ENCODE peak calls at places on chromosomes 7 and 10, in eight cellular contexts. F is retina; Z is EL; I is stimulated activated naive CD8-positive, alpha-beta T cell treated with anti-CD3 and anti-CD28 coated beads, Interleukin-15, Interleukin-2, amounts not matched to agents 100 U/mL and 50 U/mL, for 24 hours; B is CD8-positive, alpha-beta T cell; L is substantia nigra; G is activated CD8-positive, alpha-beta memory T cell treated with anti-CD3 and anti-CD28 coated beads, Interleukin-2, amount 50 U/mL, for 4 hours; T is NCI-H1092 treated with DMSO at 0.1 percent for 48 hours. E is an unnamed sample.

GRCh38 chr10:5283305-5284158 is 81.2 kb upstream of the UCN3 start:
- DNase-seq in F (peak), Z (peak), I (peak), B (no peak), L (no peak), G (peak), T (peak), E (no peak)

GRCh38 chr7:11469028-11469718 is 362.8 kb downstream of the THSD7A start:
- DNase-seq in F (no peak), Z (no peak), I (no peak), B (no peak), L (no peak), G (no peak), T (no peak), E (no peak)

GRCh38 chr7:79401254-79401653 is 52.2 kb downstream of the MAGI2 start:
- DNase-seq in F (no peak), Z (no peak), I (no peak), B (no peak), L (peak), G (no peak), T (no peak), E (peak)

GRCh38 chr10:116403740-116404250 is 23.9 kb upstream of the PNLIPRP3 start:
- DNase-seq in F (no peak), Z (peak), I (no peak), B (no peak), L (no peak), G (no peak), T (no peak), E (no peak)

GRCh38 chr7:89760690-89761089 is 393.6 kb upstream of the STEAP1 start:
- DNase-seq in F (no peak), Z (no peak), I (no peak), B (no peak), L (no peak), G (no peak), T (no peak), E (no peak)

GRCh38 chr10:4102802-4103344 is 317.9 kb upstream of the KLF6 start:
- DNase-seq in F (no peak), Z (no peak), I (no peak), B (no peak), L (no peak), G (no peak), T (no peak), E (no peak)

GRCh38 chr10:17353568-17353967 is 100.8 kb downstream of the ST8SIA6 start:
- DNase-seq in F (no peak), Z (peak), I (no peak), B (no peak), L (no peak), G (no peak), T (no peak), E (no peak)

GRCh38 chr7:92631067-92631829 is 41.1 kb upstream of the FAM133B start:
- DNase-seq in F (no peak), Z (no peak), I (peak), B (no peak), L (no peak), G (no peak), T (no peak), E (no peak)

GRCh38 chr7:149885191-149886017 is 11.6 kb downstream of the ATP6V0E2 start:
- DNase-seq in F (no peak), Z (no peak), I (no peak), B (no peak), L (no peak), G (no peak), T (no peak), E (no peak)

GRCh38 chr7:64686493-64687184 is 20.7 kb downstream of the ZNF107 start:
- DNase-seq in F (no peak), Z (no peak), I (peak), B (no peak), L (no peak), G (no peak), T (no peak), E (no peak)

GRCh38 chr10:60733189-60733815 is 45.0 kb upstream of the CDK1 start:
- DNase-seq in F (peak), Z (peak), I (peak), B (no peak), L (no peak), G (peak), T (peak), E (no peak)

GRCh38 chr10:94314913-94315545 is 47.7 kb downstream of the NOC3L start:
- DNase-seq in F (no peak), Z (no peak), I (no peak), B (no peak), L (no peak), G (no peak), T (no peak), E (no peak)

GRCh38 chr7:46071601-46072000 is 150.5 kb upstream of the IGFBP3 start:
- DNase-seq in F (no peak), Z (peak), I (no peak), B (no peak), L (no peak), G (no peak), T (no peak), E (no peak)

GRCh38 chr7:122605929-122606328 is 93.0 kb downstream of the RNF133 start:
- DNase-seq in F (no peak), Z (no peak), I (no peak), B (no peak), L (no peak), G (no peak), T (no peak), E (no peak)

GRCh38 chr10:102413053-102413705 is 5.4 kb downstream of the PSD start:
- DNase-seq in F (peak), Z (no peak), I (peak), B (no peak), L (peak), G (no peak), T (peak), E (no peak)

GRCh38 chr10:12975266-12975665 is 26.2 kb downstream of the CCDC3 start:
- DNase-seq in F (no peak), Z (no peak), I (no peak), B (no peak), L (no peak), G (no peak), T (no peak), E (no peak)

GRCh38 chr10:69446650-69447151 is 4.6 kb upstream of the TSPAN15 start:
- DNase-seq in F (no peak), Z (peak), I (no peak), B (no peak), L (no peak), G (no peak), T (no peak), E (no peak)

GRCh38 chr10:133127291-133128125 is 32.5 kb upstream of the KNDC1 start:
- DNase-seq in F (no peak), Z (no peak), I (peak), B (no peak), L (peak), G (peak), T (no peak), E (no peak)

GRCh38 chr10:77391605-77392235 is 245.9 kb downstream of the KCNMA1 start:
- DNase-seq in F (peak), Z (peak), I (peak), B (no peak), L (peak), G (peak), T (peak), E (peak)

GRCh38 chr7:98250789-98251188 is 1.2 kb downstream of the TECPR1 start:
- DNase-seq in F (no peak), Z (no peak), I (peak), B (no peak), L (no peak), G (peak), T (no peak), E (no peak)

GRCh38 chr7:136640977-136641376 is 227.5 kb upstream of the CHRM2 start:
- DNase-seq in F (no peak), Z (no peak), I (no peak), B (no peak), L (no peak), G (no peak), T (peak), E (no peak)

GRCh38 chr10:51215956-51216834 is 141.9 kb downstream of the PRKG1 start:
- DNase-seq in F (no peak), Z (peak), I (no peak), B (no peak), L (no peak), G (no peak), T (no peak), E (no peak)

GRCh38 chr7:27125986-27126394 is 4.6 kb downstream of the HOXA4 start:
- DNase-seq in F (no peak), Z (no peak), I (no peak), B (no peak), L (no peak), G (no peak), T (no peak), E (no peak)

GRCh38 chr10:112376578-112376855 is 2.6 kb downstream of the ACSL5 start:
- DNase-seq in F (no peak), Z (no peak), I (peak), B (no peak), L (no peak), G (no peak), T (no peak), E (no peak)

E was measured in NCI-H446 treated with DMSO at 0.1 percent for 48 hours.